ENCODE peak calls at places on chromosomes 2 and 18, in ten cellular contexts. W is heart right ventricle, L is MM.1S, E is lower lobe of right lung, I is HCT116, M is BE2C, B is IMR-90, J is Panc1, O is NB4, Z is astrocyte of the spinal cord. A is an unnamed sample.

GRCh38 chr2:104090407-104090806 is 763.5 kb upstream of the POU3F3 start:
- DNase-seq in O (no peak), Z (no peak), E (no peak), L (no peak), J (no peak), M (no peak), W (no peak), I (no peak), B (no peak), A (no peak)

GRCh38 chr2:236179653-236180500 is 11.7 kb upstream of the GBX2 start:
- DNase-seq in E (no peak), M (no peak), I (no peak), L (no peak), B (peak), Z (no peak), W (no peak), O (no peak), J (peak), A (no peak)

GRCh38 chr18:43160509-43160908 is 45.0 kb upstream of the RIT2 start:
- DNase-seq in E (no peak), B (peak), M (no peak), I (no peak), J (no peak), Z (peak), O (no peak), L (no peak), W (no peak), A (peak)

GRCh38 chr2:239232195-239232578 is 168.6 kb downstream of the HDAC4 start:
- DNase-seq in J (no peak), L (no peak), O (no peak), M (no peak), Z (no peak), B (no peak), W (no peak), I (no peak), E (no peak), A (no peak)

GRCh38 chr2:69733338-69734039 is 8.4 kb upstream of the ANXA4 start:
- DNase-seq in O (peak), J (no peak), B (peak), W (no peak), L (no peak), M (no peak), Z (no peak), I (no peak), E (no peak), A (no peak)

GRCh38 chr2:172552547-172553291 is 3.2 kb upstream of the PDK1 start:
- DNase-seq in L (no peak), M (no peak), W (no peak), O (peak), E (no peak), J (no peak), B (peak), Z (peak), I (no peak), A (peak)

GRCh38 chr2:85593023-85593422 is 2.5 kb upstream of the RNF181 start:
- DNase-seq in L (no peak), J (no peak), E (no peak), Z (no peak), B (no peak), O (no peak), I (no peak), W (no peak), M (no peak), A (no peak)

GRCh38 chr18:6605115-6605869 is 124.2 kb upstream of the ARHGAP28 start:
- DNase-seq in E (no peak), I (no peak), J (no peak), B (peak), O (no peak), W (no peak), L (no peak), Z (no peak), M (no peak), A (no peak)

GRCh38 chr2:31580321-31581117 is at the start of gene SRD5A2:
- DNase-seq in Z (no peak), B (no peak), M (no peak), L (no peak), W (no peak), J (no peak), E (no peak), I (no peak), O (no peak), A (no peak)

GRCh38 chr2:36277876-36278523 is 77.6 kb upstream of the CRIM1 start:
- DNase-seq in Z (peak), I (no peak), B (peak), O (no peak), W (no peak), L (no peak), J (no peak), E (no peak), M (no peak), A (no peak)

GRCh38 chr18:22314406-22314805 is 103.3 kb downstream of the CTAGE1 start:
- DNase-seq in E (no peak), L (no peak), I (no peak), M (no peak), J (no peak), O (no peak), B (peak), W (no peak), Z (peak), A (peak)

GRCh38 chr18:53441761-53442414 is 782.6 kb downstream of the MBD2 start:
- DNase-seq in Z (no peak), J (no peak), E (no peak), O (no peak), I (no peak), M (peak), W (no peak), B (no peak), L (no peak), A (no peak)

GRCh38 chr2:28495551-28496284 is at the start of gene PLB1:
- DNase-seq in O (no peak), J (no peak), I (no peak), L (no peak), E (no peak), Z (no peak), B (no peak), M (no peak), W (no peak), A (no peak)

GRCh38 chr2:186422226-186422625 is 63.8 kb upstream of the ZC3H15 start:
- DNase-seq in J (peak), M (no peak), I (no peak), E (no peak), W (peak), Z (peak), O (peak), L (no peak), B (peak), A (peak)

GRCh38 chr2:46460991-46461715 is 18.2 kb upstream of the TMEM247 start:
- DNase-seq in O (peak), M (peak), B (peak), W (peak), L (peak), E (peak), I (peak), Z (peak), J (peak), A (peak)

GRCh38 chr2:109324859-109325258 is 195.9 kb downstream of the SH3RF3 start:
- DNase-seq in E (no peak), J (no peak), I (no peak), O (peak), W (peak), Z (peak), B (peak), M (no peak), L (no peak), A (peak)

GRCh38 chr2:73289304-73289703 is 4.0 kb downstream of the EGR4 start:
- DNase-seq in J (no peak), I (no peak), B (no peak), W (no peak), L (no peak), M (no peak), Z (no peak), E (no peak), O (peak), A (no peak)

GRCh38 chr2:108324531-108325256 is 36.0 kb downstream of the SULT1C2 start:
- DNase-seq in L (no peak), E (no peak), I (no peak), J (no peak), O (no peak), B (peak), M (no peak), Z (peak), W (no peak), A (no peak)

GRCh38 chr2:127275356-127275755 is 18.6 kb downstream of the ERCC3 start:
- DNase-seq in O (no peak), W (no peak), J (no peak), L (no peak), I (no peak), B (no peak), E (no peak), Z (no peak), M (no peak), A (no peak)

GRCh38 chr2:127275789-127276188 is 18.2 kb downstream of the ERCC3 start:
- DNase-seq in E (no peak), L (no peak), M (no peak), I (no peak), J (no peak), O (no peak), W (no peak), B (no peak), Z (no peak), A (no peak)

DNA sequence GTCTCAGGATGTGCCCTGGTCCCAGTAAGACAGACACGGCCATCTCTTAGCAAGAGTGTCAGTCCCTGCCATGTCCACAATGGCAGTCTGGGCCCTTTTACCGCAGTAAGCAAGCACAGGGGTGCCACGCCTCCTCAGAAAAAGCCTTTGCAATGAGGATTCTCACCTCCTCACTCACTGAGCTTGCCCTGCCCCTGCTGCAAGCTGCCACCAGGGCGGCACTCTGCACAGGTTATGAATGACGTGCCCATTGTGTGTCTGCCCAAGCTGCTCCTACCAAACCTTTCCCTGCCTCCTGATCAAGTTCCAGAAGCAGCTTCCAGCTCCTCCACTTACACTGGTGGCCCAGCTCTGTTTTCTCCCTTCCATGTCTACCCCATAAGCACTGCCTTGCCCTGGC is 23.3 kb downstream of the ERCC3 start:
- DNase-seq in I (no peak), Z (no peak), L (no peak), W (no peak), O (peak), J (no peak), B (no peak), M (no peak), E (no peak), A (no peak)
- TF ChIP-seq CTCF in I (peak), Z (no peak), L (peak), W (no peak), O (peak), J (no peak), B (no peak), M (no peak), E (no peak), A (no peak)

GRCh38 chr2:175003875-175004729 is 1.1 kb downstream of the CHN1 start:
- DNase-seq in E (no peak), B (no peak), I (no peak), J (no peak), Z (peak), L (no peak), W (no peak), O (peak), M (no peak), A (no peak)
- H3K4me3 ChIP-seq in E (peak), B (peak), I (peak), J (peak), Z (peak), L (peak), W (peak), O (no peak), M (peak), A (peak)

GRCh38 chr18:1751249-1751648 is 820.1 kb downstream of the METTL4 start:
- DNase-seq in Z (no peak), E (no peak), J (no peak), O (no peak), I (no peak), L (no peak), W (no peak), B (no peak), M (no peak), A (no peak)
- TF ChIP-seq CTCF in Z (no peak), E (no peak), J (no peak), O (no peak), I (peak), L (no peak), W (no peak), B (no peak), M (no peak), A (no peak)

DNA sequence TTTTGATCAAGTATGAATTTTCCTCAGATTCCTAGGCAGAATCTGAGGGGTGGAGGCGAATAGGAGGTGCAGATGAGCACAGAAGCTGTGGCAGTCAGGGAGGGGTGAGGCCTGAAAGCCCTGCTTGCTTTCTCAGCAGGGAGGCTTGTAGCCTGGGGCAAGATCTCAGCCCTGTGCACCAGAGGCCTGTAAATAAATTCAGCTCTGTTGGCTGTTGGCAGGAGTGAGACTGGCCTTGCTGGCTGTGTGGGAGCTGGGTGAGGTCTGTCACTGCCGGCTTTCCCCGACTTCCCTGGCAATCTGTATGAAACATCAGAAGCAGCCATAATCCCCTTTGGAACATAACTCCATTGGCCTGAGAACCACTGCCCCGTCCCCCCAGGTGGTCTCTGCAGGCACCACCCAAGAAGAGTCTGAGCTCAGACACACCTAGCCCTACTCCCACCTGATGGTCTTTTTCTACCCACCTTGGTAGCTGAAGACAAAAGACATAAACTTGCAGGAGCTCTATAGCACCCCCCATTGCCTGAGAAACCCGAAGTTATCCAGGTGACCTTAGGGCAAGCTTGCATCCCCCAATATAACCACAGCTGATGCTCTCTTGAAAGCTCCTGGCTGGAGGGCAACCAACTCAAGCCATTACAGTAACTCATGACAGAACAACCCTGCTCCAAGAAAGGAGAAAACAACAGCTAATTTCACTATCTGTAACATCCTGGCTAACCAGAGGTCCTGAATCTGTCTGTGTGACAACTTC is 32.3 kb downstream of the EVA1A start:
- DNase-seq in M (peak), L (no peak), I (no peak), B (no peak), E (no peak), Z (no peak), O (no peak), J (no peak), W (no peak), A (no peak)
- H3K4me3 ChIP-seq in M (no peak), L (no peak), I (no peak), B (no peak), E (no peak), Z (no peak), O (no peak), J (no peak), W (no peak), A (no peak)

DNA sequence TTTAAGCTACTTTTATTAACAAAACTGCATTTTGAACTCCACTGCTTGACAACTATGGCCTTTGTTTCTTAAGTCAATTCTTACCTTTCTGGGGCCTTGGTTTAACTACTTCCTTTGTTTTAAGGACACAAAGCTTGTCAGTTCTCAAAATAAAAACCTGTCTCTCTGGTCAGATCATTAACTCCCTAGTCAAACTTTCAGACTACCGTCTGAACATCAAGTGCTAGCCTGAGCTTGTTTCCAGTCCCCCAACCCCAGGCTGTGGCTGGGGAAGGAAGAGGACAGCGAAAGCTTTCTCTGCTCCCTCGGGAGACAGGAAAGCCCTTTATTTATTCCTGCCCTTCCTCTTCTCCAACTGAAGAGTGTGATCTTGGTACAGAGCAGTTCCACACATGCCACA is 1.7 kb downstream of the SH3YL1 start:
- DNase-seq in Z (no peak), O (no peak), B (no peak), I (no peak), M (no peak), E (no peak), L (no peak), W (no peak), J (no peak), A (no peak)
- TF ChIP-seq CTCF in Z (no peak), O (no peak), B (no peak), I (no peak), M (no peak), E (no peak), L (no peak), W (no peak), J (no peak), A (no peak)

GRCh38 chr2:240915526-240916335 is 9.6 kb downstream of the CROCC2 start:
- DNase-seq in J (no peak), W (no peak), B (no peak), L (no peak), O (no peak), I (no peak), E (peak), Z (peak), M (peak), A (no peak)
- H3K4me3 ChIP-seq in J (no peak), W (no peak), B (no peak), L (no peak), O (no peak), I (no peak), E (no peak), Z (no peak), M (no peak), A (no peak)

GRCh38 chr2:10140841-10141610 is 18.5 kb downstream of the RRM2 start:
- DNase-seq in I (no peak), W (no peak), E (no peak), Z (no peak), O (no peak), B (no peak), J (no peak), L (no peak), M (no peak), A (no peak)
- TF ChIP-seq CTCF in I (no peak), W (no peak), E (no peak), Z (peak), O (no peak), B (peak), J (peak), L (no peak), M (no peak), A (peak)

A was measured in astrocyte of the cerebellum.